ENCODE peak calls at places on chromosome 11, in eight cellular contexts. Z is fibroblast of lung, L is K562, B is neural progenitor cell, F is astrocyte, D is PC-3, R is HCT116, W is keratinocyte. O is an unnamed sample.

GRCh38 chr11:12556155-12556554 is 118.1 kb upstream of the TEAD1 start:
- DNase-seq in W (no peak), L (no peak), Z (peak), R (no peak), D (no peak), B (no peak), F (peak), O (no peak)

GRCh38 chr11:10042699-10043098 is 251.3 kb downstream of the SBF2 start:
- DNase-seq in L (no peak), Z (peak), W (no peak), R (no peak), B (no peak), F (peak), D (peak), O (no peak)

GRCh38 chr11:130815074-130815802 is 101.0 kb downstream of the SNX19 start:
- DNase-seq in D (no peak), R (no peak), L (no peak), Z (no peak), F (no peak), B (no peak), W (no peak), O (no peak)

GRCh38 chr11:70108250-70108649 is 30.1 kb downstream of the ANO1 start:
- DNase-seq in R (no peak), D (no peak), B (no peak), Z (peak), W (no peak), L (no peak), F (peak), O (no peak)

GRCh38 chr11:17739945-17740338 is 5.4 kb downstream of the KCNC1 start:
- DNase-seq in D (no peak), B (no peak), L (no peak), Z (no peak), R (no peak), F (no peak), W (no peak), O (no peak)

GRCh38 chr11:93945596-93945995 is 75.6 kb upstream of the HEPHL1 start:
- DNase-seq in W (no peak), R (no peak), F (no peak), B (no peak), L (no peak), Z (no peak), D (no peak), O (no peak)

GRCh38 chr11:70567680-70568503 is 169.6 kb downstream of the CTTN start:
- DNase-seq in F (peak), W (no peak), B (peak), L (no peak), R (no peak), D (no peak), Z (peak), O (no peak)

GRCh38 chr11:96969251-96969650 is 579.4 kb downstream of the JRKL start:
- DNase-seq in B (no peak), Z (no peak), W (no peak), R (no peak), F (no peak), D (no peak), L (peak), O (peak)

GRCh38 chr11:67640021-67640757 is 626 bp upstream of the TBX10 start:
- DNase-seq in W (no peak), R (peak), B (peak), L (peak), D (peak), Z (peak), F (no peak), O (no peak)

GRCh38 chr11:28228196-28228595 is 120.0 kb downstream of the METTL15 start:
- DNase-seq in F (peak), W (no peak), L (no peak), D (peak), B (no peak), R (no peak), Z (peak), O (peak)

GRCh38 chr11:9574806-9575530 is 1.5 kb downstream of the WEE1 start:
- DNase-seq in R (peak), D (peak), F (peak), B (peak), W (no peak), Z (peak), L (peak), O (peak)

GRCh38 chr11:30586251-30587144 is at the start of gene MPPED2:
- DNase-seq in F (no peak), Z (no peak), B (peak), D (no peak), L (peak), W (no peak), R (no peak), O (no peak)

GRCh38 chr11:74434528-74434927 is 32.8 kb downstream of the KCNE3 start:
- DNase-seq in L (no peak), B (no peak), Z (no peak), W (no peak), F (no peak), D (no peak), R (no peak), O (no peak)

GRCh38 chr11:6438979-6439571 is 1.7 kb downstream of the HPX start:
- DNase-seq in B (peak), Z (peak), L (peak), D (peak), F (peak), R (peak), W (no peak), O (peak)

GRCh38 chr11:131430466-131431176 is 60.2 kb downstream of the NTM start:
- DNase-seq in Z (no peak), L (no peak), W (no peak), F (no peak), R (no peak), B (no peak), D (peak), O (no peak)

GRCh38 chr11:8867856-8868705 is 42.9 kb upstream of the AKIP1 start:
- DNase-seq in F (peak), D (no peak), R (no peak), L (no peak), W (no peak), Z (peak), B (no peak), O (peak)

GRCh38 chr11:14904745-14905103 is 12.7 kb upstream of the CYP2R1 start:
- DNase-seq in F (peak), Z (peak), D (no peak), R (no peak), L (no peak), W (no peak), B (peak), O (no peak)
- H3K4me3 ChIP-seq in F (peak), Z (peak), D (no peak), R (no peak), L (no peak), W (no peak), B (peak), O (peak)

DNA sequence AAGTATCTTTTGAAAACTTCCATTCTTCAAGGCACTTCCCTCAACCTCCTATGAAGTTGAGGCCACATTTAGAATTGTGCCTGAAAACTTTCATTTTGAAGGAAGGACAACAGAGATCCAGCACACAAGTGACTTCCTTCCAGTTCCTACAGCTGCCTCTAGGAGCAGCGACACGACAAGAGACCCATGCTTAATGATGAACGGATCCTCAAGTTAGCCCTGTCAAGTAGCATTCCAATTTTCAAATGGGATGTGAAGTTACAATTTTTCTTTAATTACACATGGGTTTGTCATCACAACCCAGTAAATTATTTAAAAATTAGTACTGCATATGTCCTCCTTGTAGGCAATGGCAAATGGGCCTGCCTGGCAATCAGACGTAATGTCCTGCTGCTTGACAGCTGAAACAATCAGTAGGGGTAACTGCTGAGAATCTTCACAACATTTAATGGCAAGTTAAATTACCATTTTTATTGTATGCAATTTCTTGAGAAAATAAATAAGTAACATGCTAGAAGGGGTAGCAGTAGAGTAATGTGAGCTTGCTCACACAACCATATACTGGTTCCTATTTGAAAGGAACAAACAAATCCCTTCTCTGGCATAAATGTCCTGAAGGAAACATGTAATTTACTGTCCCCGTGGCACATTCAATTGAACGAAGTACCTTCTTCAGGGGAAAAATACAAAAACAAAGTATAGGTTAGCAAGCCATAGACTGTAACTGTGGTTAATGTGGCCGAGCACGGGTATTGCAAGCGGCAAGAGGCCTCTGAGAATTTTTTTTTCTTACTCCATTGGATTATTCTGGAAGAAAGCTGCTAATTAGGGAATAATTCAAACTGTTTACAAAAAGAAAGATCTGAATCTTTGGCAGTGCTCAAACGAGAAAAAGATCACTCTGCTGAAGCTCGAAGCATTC is 288.3 kb downstream of the CADM1 start:
- DNase-seq in R (no peak), W (no peak), F (no peak), B (peak), L (no peak), Z (no peak), D (no peak), O (no peak)
- TF ChIP-seq CTCF in R (peak), W (peak), F (peak), B (peak), L (no peak), Z (no peak), D (peak), O (peak)

DNA sequence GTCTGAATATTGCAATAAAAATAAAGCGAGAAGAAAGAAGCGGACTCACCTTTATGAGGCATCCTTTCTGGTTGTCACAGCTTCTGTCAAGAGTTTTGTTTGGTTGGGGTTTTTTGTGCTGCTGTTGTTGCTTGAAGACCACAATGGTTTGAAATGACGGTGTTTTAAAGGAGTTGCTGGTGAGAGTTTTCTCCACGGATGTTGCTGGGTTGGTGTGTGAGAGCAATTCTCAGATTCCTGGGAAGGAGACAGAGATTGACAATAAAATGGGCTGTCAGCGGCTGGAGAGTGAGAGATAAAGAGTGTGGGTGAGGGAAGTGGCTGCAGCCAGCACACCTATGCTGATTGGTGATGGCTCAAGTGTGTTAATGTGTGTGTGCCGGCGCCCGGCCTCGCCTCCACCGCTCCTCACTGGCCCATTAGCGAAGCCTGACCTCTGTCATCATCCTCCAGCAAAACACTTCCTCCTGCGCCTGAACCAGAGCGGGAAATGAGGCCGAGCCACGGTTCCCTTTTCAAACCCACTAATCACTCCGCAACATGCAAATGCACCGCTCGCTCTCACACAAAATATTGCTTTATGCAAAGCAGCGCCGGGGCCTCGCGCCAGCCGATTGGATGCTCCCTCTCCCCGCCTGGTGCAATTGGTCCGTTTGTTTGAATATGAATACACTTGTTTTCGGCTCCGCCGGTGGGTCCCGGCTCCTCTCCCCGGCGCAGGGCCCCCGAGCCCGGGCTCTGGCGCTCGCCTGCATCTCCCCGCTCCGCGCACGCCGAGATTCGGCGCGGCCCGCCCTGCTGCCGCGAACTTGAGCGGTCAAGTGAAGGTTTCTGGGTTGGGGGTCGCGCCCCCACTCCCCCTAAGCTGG is at the start of gene PAX6:
- DNase-seq in D (peak), Z (peak), R (peak), L (peak), F (peak), B (peak), W (peak), O (peak)
- TF ChIP-seq EZH2 in D (no peak), Z (peak), R (no peak), L (no peak), F (peak), B (no peak), W (peak), O (peak)

DNA sequence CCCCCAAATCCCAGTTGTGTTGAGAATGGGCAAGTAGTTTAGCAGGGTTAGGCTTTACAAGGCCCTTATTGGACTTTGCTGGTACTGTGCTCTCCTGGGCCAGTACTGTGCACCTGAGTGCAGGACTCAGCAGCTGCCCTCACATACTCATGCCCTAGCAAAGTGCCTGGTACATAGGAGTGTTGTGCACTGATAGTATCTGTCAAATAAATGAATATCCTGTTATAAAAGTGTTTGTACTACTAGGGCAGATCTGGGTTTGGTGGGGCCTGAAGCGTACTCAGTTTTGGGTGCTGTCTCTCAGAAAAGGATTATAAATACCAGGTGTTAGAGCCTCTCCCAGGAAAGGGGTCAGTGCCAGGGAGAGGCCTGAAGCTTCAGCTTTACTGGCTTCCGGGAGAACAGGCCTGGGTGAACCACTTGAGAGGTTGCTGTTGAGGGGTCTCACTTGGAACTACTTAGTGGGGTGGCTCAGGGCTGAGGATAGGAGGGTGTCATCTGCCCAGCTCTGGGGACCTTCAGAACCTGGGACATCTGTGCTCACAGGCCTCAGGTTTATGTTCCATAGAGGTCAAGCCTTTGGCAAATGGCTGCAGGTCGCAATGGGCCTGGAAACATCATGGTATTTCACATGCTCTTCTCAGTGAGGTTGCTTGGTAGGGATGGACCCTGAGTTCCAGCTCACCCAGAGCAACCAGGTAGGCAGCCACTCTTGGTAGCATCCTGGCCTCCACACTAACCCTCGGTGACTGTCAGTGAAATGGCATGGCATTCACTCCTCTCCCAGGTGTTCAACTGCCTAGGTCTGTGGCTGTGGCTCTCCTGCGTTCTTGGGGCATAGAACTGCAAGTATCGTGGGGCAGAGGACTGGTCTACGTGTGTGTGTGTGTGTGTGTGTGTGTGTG is 106.1 kb downstream of the ZBTB16 start:
- DNase-seq in F (no peak), R (no peak), Z (no peak), B (no peak), W (no peak), L (no peak), D (no peak), O (no peak)
- H3K4me3 ChIP-seq in F (no peak), R (no peak), Z (no peak), B (no peak), W (no peak), L (no peak), D (no peak), O (no peak)

DNA sequence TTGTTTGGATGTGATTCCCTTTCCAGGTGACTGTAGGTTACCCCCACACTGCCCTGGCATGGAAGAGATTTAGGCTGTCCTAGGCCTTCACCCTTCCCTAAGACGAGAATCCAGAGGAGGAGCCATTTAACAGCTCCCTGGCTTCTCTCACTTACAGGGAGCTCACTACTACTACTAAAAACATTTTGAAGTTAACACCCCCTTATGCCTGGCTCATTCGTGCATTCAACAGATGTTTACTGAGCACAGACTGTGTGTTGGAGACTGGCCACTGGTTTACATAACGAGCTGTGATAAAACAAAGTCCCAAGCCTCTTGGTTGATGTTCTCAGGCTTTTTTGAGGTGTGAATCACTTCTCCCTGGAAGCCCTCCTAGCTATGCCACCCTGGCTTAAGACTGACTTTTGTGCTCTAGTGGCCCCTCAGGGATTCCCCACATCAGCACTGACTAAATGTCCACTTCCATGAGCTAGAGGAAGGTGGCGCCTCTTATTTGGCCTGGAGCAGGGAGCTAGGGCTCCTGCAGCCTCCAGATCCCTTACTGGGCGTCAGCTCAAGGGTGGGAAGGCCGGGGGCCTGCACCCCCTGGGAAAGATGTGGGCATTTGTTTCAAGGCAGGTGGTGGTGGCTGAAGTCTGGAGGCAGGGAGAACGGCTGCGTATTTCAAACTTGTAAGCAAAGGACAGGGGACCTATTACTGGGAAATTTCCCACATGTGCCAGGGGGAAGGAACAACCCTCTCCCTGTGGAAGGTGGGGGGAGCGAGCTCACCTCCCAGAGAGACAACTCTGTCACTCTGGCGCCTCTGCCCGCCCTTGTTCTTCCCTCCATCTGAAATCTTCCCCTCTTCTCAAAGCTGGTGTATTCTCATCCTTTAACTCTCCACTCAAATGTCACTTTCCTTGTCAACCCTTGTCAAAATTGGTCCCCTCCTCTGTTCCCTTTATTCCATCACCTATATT is 19.4 kb upstream of the MALAT1 start:
- DNase-seq in B (peak), W (no peak), L (peak), Z (peak), R (no peak), D (no peak), F (peak), O (peak)
- TF ChIP-seq CTCF in B (peak), W (peak), L (peak), Z (peak), R (peak), D (peak), F (peak), O (peak)

DNA sequence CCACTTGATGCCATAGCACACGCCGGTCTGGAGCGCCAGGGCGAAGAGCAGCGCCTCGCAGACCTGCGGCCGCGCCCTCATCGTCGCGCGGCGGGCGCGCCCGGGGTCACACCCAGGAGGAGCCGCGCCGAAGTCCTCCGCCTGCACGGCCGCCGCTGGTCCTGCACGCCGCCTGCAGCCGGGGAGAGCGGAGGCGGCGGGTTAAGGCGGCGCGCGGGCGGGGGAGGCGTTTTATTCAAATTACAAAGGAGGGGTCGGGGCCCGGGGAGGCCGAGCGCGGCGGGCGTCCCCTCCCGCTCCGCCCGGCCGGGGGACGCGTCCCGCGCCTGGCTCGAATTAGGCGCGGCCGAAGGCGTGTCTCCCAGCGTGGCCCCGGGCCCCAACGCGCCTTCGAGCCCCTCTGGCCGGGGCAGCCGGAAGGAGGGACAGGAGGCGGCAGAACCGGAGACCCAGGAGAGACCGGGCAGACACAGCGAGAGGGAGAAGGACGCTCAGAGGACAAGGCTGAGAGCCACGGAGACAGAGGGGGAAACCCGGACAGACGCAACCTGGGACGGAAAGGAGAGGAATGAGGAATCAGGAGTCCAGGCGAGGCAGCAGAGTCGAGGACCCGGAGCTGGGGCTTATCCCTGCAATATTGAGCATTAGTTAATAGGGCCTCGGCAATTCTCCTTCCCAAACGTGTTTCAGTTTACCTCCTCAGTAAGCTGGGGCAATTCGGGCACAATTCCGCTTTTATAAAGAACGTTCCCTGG is at the start of gene WNT11:
- DNase-seq in Z (peak), B (peak), L (peak), R (no peak), D (peak), W (no peak), F (no peak), O (peak)
- TF ChIP-seq EZH2 in Z (peak), B (peak), L (no peak), R (no peak), D (no peak), W (no peak), F (peak), O (peak)

O was measured in mammary epithelial cell.